ENCODE peak calls at places on chromosomes 3 and 15, in eight cellular contexts. E is stimulated activated CD4-positive, alpha-beta T cell treated with anti-CD3 and anti-CD28 coated beads, TNF-alpha, amount 100 ng/mL, for 24 hours; X is left cardiac atrium; P is NCI-H1092; D is brain microvascular endothelial cell; J is aorta; R is neural progenitor cell; B is NT2/D1. I is an unnamed sample.

GRCh38 chr3:13223574-13224237 is 150.5 kb upstream of the IQSEC1 start:
- DNase-seq in E (no peak), X (peak), P (no peak), D (no peak), J (no peak), R (no peak), B (no peak), I (no peak)

GRCh38 chr3:48240000-48240710 is 749 bp upstream of the ZNF589 start:
- DNase-seq in E (no peak), X (no peak), P (no peak), D (no peak), J (no peak), R (peak), B (peak), I (no peak)

GRCh38 chr15:56342653-56343052 is 22.6 kb upstream of the TEX9 start:
- DNase-seq in E (no peak), X (no peak), P (no peak), D (no peak), J (no peak), R (no peak), B (no peak), I (no peak)

GRCh38 chr15:38853608-38854007 is 289.0 kb upstream of the RASGRP1 start:
- DNase-seq in E (no peak), X (no peak), P (no peak), D (peak), J (no peak), R (peak), B (peak), I (no peak)

GRCh38 chr3:42503251-42503924 is 945 bp downstream of the VIPR1 start:
- DNase-seq in E (no peak), X (no peak), P (no peak), D (no peak), J (no peak), R (no peak), B (no peak), I (no peak)

GRCh38 chr3:149506965-149507364 is 32.5 kb downstream of the TM4SF4 start:
- DNase-seq in E (no peak), X (no peak), P (no peak), D (peak), J (no peak), R (no peak), B (no peak), I (no peak)

GRCh38 chr15:44883219-44883900 is 73.1 kb upstream of the TERB2 start:
- DNase-seq in E (no peak), X (no peak), P (no peak), D (no peak), J (no peak), R (no peak), B (no peak), I (no peak)

GRCh38 chr3:178434206-178434805 is 101.9 kb upstream of the KCNMB2 start:
- DNase-seq in E (no peak), X (no peak), P (no peak), D (no peak), J (no peak), R (no peak), B (peak), I (no peak)

GRCh38 chr15:69648215-69648614 is 195.6 kb downstream of the RPLP1 start:
- DNase-seq in E (no peak), X (no peak), P (peak), D (no peak), J (no peak), R (no peak), B (no peak), I (no peak)

GRCh38 chr3:126551839-126552687 is 6.7 kb downstream of the C3orf22 start:
- DNase-seq in E (no peak), X (peak), P (no peak), D (no peak), J (peak), R (no peak), B (no peak), I (peak)

GRCh38 chr3:120741837-120742197 is 499 bp downstream of the RABL3 start:
- DNase-seq in E (no peak), X (no peak), P (no peak), D (no peak), J (no peak), R (no peak), B (no peak), I (no peak)

GRCh38 chr15:88791637-88792036 is 11.6 kb upstream of the ACAN start:
- DNase-seq in E (no peak), X (no peak), P (no peak), D (no peak), J (no peak), R (no peak), B (no peak), I (no peak)

GRCh38 chr3:106425021-106425420 is 556.2 kb upstream of the CBLB start:
- DNase-seq in E (no peak), X (no peak), P (no peak), D (peak), J (no peak), R (no peak), B (no peak), I (no peak)

GRCh38 chr15:32652178-32652577 is 10.7 kb downstream of the SCG5 start:
- DNase-seq in E (no peak), X (no peak), P (no peak), D (no peak), J (no peak), R (no peak), B (no peak), I (no peak)

GRCh38 chr15:40115670-40116093 is 7.0 kb upstream of the BMF start:
- DNase-seq in E (no peak), X (no peak), P (no peak), D (no peak), J (peak), R (no peak), B (no peak), I (peak)

GRCh38 chr3:49929333-49930240 is at the start of gene MON1A:
- DNase-seq in E (peak), X (peak), P (peak), D (peak), J (peak), R (peak), B (peak), I (peak)

GRCh38 chr3:146781606-146782005 is 176.5 kb upstream of the PLSCR5 start:
- DNase-seq in E (no peak), X (no peak), P (no peak), D (no peak), J (no peak), R (no peak), B (no peak), I (no peak)

GRCh38 chr3:140252812-140253656 is 318.0 kb downstream of the CLSTN2 start:
- DNase-seq in E (no peak), X (no peak), P (no peak), D (no peak), J (no peak), R (no peak), B (no peak), I (no peak)

GRCh38 chr15:71596672-71597071 is 213.7 kb upstream of the NR2E3 start:
- DNase-seq in E (no peak), X (peak), P (no peak), D (no peak), J (peak), R (no peak), B (no peak), I (peak)

GRCh38 chr3:94028093-94028837 is at the start of gene STX19:
- DNase-seq in E (no peak), X (no peak), P (no peak), D (no peak), J (no peak), R (no peak), B (no peak), I (no peak)

GRCh38 chr3:196757876-196758739 is 18.5 kb downstream of the PAK2 start:
- DNase-seq in E (no peak), X (no peak), P (no peak), D (peak), J (no peak), R (no peak), B (no peak), I (no peak)

GRCh38 chr15:60830479-60830878 is 351.5 kb upstream of the ICE2 start:
- DNase-seq in E (no peak), X (no peak), P (no peak), D (no peak), J (no peak), R (no peak), B (no peak), I (no peak)

GRCh38 chr3:13772885-13773745 is 106.8 kb downstream of the WNT7A start:
- DNase-seq in E (no peak), X (no peak), P (no peak), D (no peak), J (no peak), R (no peak), B (no peak), I (no peak)

GRCh38 chr3:144502398-144502797 is 530.8 kb downstream of the DIPK2A start:
- DNase-seq in E (no peak), X (no peak), P (no peak), D (no peak), J (no peak), R (peak), B (no peak), I (no peak)

GRCh38 chr15:35437157-35437556 is 108.8 kb downstream of the DPH6 start:
- DNase-seq in E (no peak), X (no peak), P (no peak), D (no peak), J (no peak), R (peak), B (peak), I (no peak)

GRCh38 chr3:136984837-136985236 is 27.1 kb downstream of the IL20RB start:
- DNase-seq in E (no peak), X (peak), P (no peak), D (peak), J (no peak), R (no peak), B (no peak), I (no peak)

GRCh38 chr3:46218310-46218709 is 10.2 kb upstream of the CCR1 start:
- DNase-seq in E (no peak), X (no peak), P (no peak), D (no peak), J (no peak), R (no peak), B (no peak), I (no peak)

GRCh38 chr3:175335229-175335628 is 476.1 kb downstream of the NAALADL2 start:
- DNase-seq in E (no peak), X (no peak), P (no peak), D (no peak), J (no peak), R (no peak), B (no peak), I (no peak)

GRCh38 chr15:43420876-43421275 is 50.0 kb downstream of the TUBGCP4 start:
- DNase-seq in E (no peak), X (no peak), P (no peak), D (no peak), J (no peak), R (no peak), B (no peak), I (no peak)

GRCh38 chr15:60682615-60683014 is 203.7 kb upstream of the ICE2 start:
- DNase-seq in E (no peak), X (no peak), P (no peak), D (no peak), J (no peak), R (no peak), B (no peak), I (no peak)

GRCh38 chr3:36991923-36992805 is 767 bp downstream of the EPM2AIP1 start:
- DNase-seq in E (no peak), X (no peak), P (no peak), D (peak), J (no peak), R (peak), B (no peak), I (no peak)

GRCh38 chr3:18538463-18538862 is 113.3 kb upstream of the SATB1 start:
- DNase-seq in E (no peak), X (no peak), P (no peak), D (no peak), J (no peak), R (no peak), B (no peak), I (no peak)

GRCh38 chr3:172300862-172301261 is 147.4 kb downstream of the GHSR start:
- DNase-seq in E (no peak), X (no peak), P (no peak), D (no peak), J (no peak), R (no peak), B (peak), I (no peak)

GRCh38 chr3:33962383-33962782 is 164.0 kb downstream of the PDCD6IP start:
- DNase-seq in E (no peak), X (no peak), P (no peak), D (no peak), J (no peak), R (no peak), B (no peak), I (no peak)

I was measured in lower lobe of right lung.